ENCODE peak calls at places on chromosome 17, in seven cellular contexts. O is activated effector memory CD4-positive, alpha-beta T cell treated with anti-CD3 and anti-CD28 coated beads, Interleukin-2, amount 50 U/mL, for 16 hours; M is foreskin fibroblast; W is breast epithelium; X is left kidney; P is stimulated activated CD8-positive, alpha-beta memory T cell treated with anti-CD3 and anti-CD28 coated beads, Interleukin-4, amount 100 ng/mL, for 1 hour; D is SK-N-DZ. Q is an unnamed sample.
A peak's percentile ranks its signal among the peaks of the same experiment; 100 is the strongest.

GRCh38 chr17:36999475-36999874 is 50.7 kb downstream of the AATF start:
- DNase-seq in O (no peak), M (no peak), W (no peak), X (no peak), P (no peak), D (no peak), Q (no peak)

GRCh38 chr17:68459030-68459376 is 1.7 kb upstream of the WIPI1 start:
- DNase-seq in O (no peak), M (no peak), W (no peak), X (no peak), P (no peak), D (no peak), Q (no peak)

GRCh38 chr17:2064511-2064910 is 9.6 kb downstream of the HIC1 start:
- DNase-seq in O (no peak), M (peak; percentile 6), W (no peak), X (no peak), P (no peak), D (no peak), Q (no peak)

GRCh38 chr17:42289863-42290165 is 1.5 kb downstream of the STAT5A start:
- DNase-seq in O (peak; percentile 88), M (no peak), W (no peak), X (no peak), P (no peak), D (no peak), Q (no peak)

GRCh38 chr17:4340914-4341615 is 25.4 kb downstream of the UBE2G1 start:
- DNase-seq in O (no peak), M (peak; percentile 59), W (no peak), X (peak; percentile 6), P (no peak), D (peak; percentile 18), Q (peak; percentile 30)

GRCh38 chr17:17084941-17085340 is 42.7 kb downstream of the MPRIP start:
- DNase-seq in O (peak; percentile 33), M (no peak), W (no peak), X (no peak), P (no peak), D (no peak), Q (no peak)

GRCh38 chr17:9206160-9206988 is 185.1 kb downstream of the NTN1 start:
- DNase-seq in O (no peak), M (peak; percentile 22), W (no peak), X (peak; percentile 29), P (no peak), D (no peak), Q (no peak)

GRCh38 chr17:40516581-40517285 is 15.3 kb upstream of the TNS4 start:
- DNase-seq in O (peak; percentile 84), M (peak; percentile 49), W (no peak), X (no peak), P (peak; percentile 45), D (no peak), Q (no peak)

GRCh38 chr17:57021226-57021940 is 43.5 kb downstream of the SCPEP1 start:
- DNase-seq in O (no peak), M (no peak), W (peak; percentile 51), X (no peak), P (no peak), D (no peak), Q (no peak)

GRCh38 chr17:72030067-72030899 is 90.5 kb upstream of the SOX9 start:
- DNase-seq in O (peak; percentile 62), M (peak; percentile 71), W (no peak), X (peak; percentile 93), P (no peak), D (peak; percentile 13), Q (peak; percentile 71)

GRCh38 chr17:48181653-48182052 is 74.1 kb downstream of the SNX11 start:
- DNase-seq in O (no peak), M (peak; percentile 57), W (no peak), X (peak; percentile 73), P (no peak), D (peak; percentile 18), Q (no peak)

GRCh38 chr17:9074106-9074505 is 52.8 kb downstream of the NTN1 start:
- DNase-seq in O (no peak), M (no peak), W (no peak), X (no peak), P (no peak), D (no peak), Q (no peak)

GRCh38 chr17:31389673-31390381 is 1.6 kb upstream of the RAB11FIP4 start:
- DNase-seq in O (no peak), M (no peak), W (no peak), X (no peak), P (no peak), D (no peak), Q (peak; percentile 7)

GRCh38 chr17:50170662-50171370 is 5.0 kb downstream of the SGCA start:
- DNase-seq in O (no peak), M (no peak), W (no peak), X (no peak), P (no peak), D (no peak), Q (no peak)

GRCh38 chr17:10357768-10358167 is 15.0 kb downstream of the MYH13 start:
- DNase-seq in O (no peak), M (no peak), W (no peak), X (no peak), P (peak; percentile 9), D (no peak), Q (no peak)

GRCh38 chr17:32019228-32019627 is 12.0 kb downstream of the LRRC37B start:
- DNase-seq in O (no peak), M (no peak), W (no peak), X (no peak), P (no peak), D (no peak), Q (no peak)

GRCh38 chr17:1203111-1203966 is 23.6 kb upstream of the ABR start:
- DNase-seq in O (peak; percentile 85), M (peak; percentile 69), W (peak; percentile 48), X (peak; percentile 64), P (peak; percentile 47), D (no peak), Q (peak; percentile 97)

GRCh38 chr17:80023261-80024205 is 12.1 kb downstream of the TBC1D16 start:
- DNase-seq in O (no peak), M (peak; percentile 34), W (no peak), X (peak; percentile 71), P (no peak), D (no peak), Q (peak; percentile 44)

GRCh38 chr17:9644910-9645751 is at the start of gene USP43:
- DNase-seq in O (peak; percentile 67), M (peak; percentile 31), W (peak; percentile 27), X (peak; percentile 83), P (no peak), D (no peak), Q (no peak)

GRCh38 chr17:9022553-9023388 is 1.5 kb downstream of the NTN1 start:
- DNase-seq in O (peak; percentile 63), M (peak; percentile 22), W (no peak), X (peak; percentile 72), P (no peak), D (no peak), Q (no peak)

GRCh38 chr17:47806026-47806912 is 15.3 kb downstream of the OSBPL7 start:
- DNase-seq in O (peak; percentile 31), M (no peak), W (no peak), X (no peak), P (no peak), D (no peak), Q (no peak)

GRCh38 chr17:49488612-49489011 is 6.5 kb upstream of the NGFR start:
- DNase-seq in O (no peak), M (no peak), W (no peak), X (no peak), P (no peak), D (peak; percentile 76), Q (no peak)

GRCh38 chr17:32783602-32784001 is 93.3 kb downstream of the MYO1D start:
- DNase-seq in O (no peak), M (peak; percentile 72), W (no peak), X (peak; percentile 71), P (no peak), D (peak; percentile 58), Q (peak; percentile 30)

GRCh38 chr17:78400581-78401240 is 22.3 kb downstream of the PGS1 start:
- DNase-seq in O (no peak), M (no peak), W (no peak), X (no peak), P (no peak), D (no peak), Q (no peak)

GRCh38 chr17:75181608-75182318 is 996 bp downstream of the SUMO2 start:
- DNase-seq in O (peak; percentile 84), M (peak; percentile 18), W (no peak), X (peak; percentile 34), P (no peak), D (no peak), Q (peak; percentile 28)

GRCh38 chr17:14688134-14688533 is 387.3 kb downstream of the HS3ST3B1 start:
- DNase-seq in O (no peak), M (no peak), W (no peak), X (no peak), P (no peak), D (no peak), Q (no peak)

GRCh38 chr17:29291163-29291752 is 2.7 kb downstream of the NUFIP2 start:
- DNase-seq in O (no peak), M (peak; percentile 80), W (no peak), X (peak; percentile 89), P (no peak), D (peak; percentile 73), Q (peak; percentile 60)

GRCh38 chr17:65741690-65742089 is 180.2 kb upstream of the AXIN2 start:
- DNase-seq in O (no peak), M (no peak), W (no peak), X (no peak), P (no peak), D (no peak), Q (no peak)

GRCh38 chr17:72440961-72441360 is 320.1 kb downstream of the SOX9 start:
- DNase-seq in O (peak; percentile 57), M (no peak), W (no peak), X (no peak), P (no peak), D (no peak), Q (no peak)

GRCh38 chr17:17119533-17119932 is 77.3 kb downstream of the MPRIP start:
- DNase-seq in O (peak; percentile 86), M (peak; percentile 83), W (no peak), X (no peak), P (no peak), D (no peak), Q (peak; percentile 46)

GRCh38 chr17:45293413-45294211 is 23.2 kb downstream of the MAP3K14 start:
- DNase-seq in O (peak; percentile 68), M (peak; percentile 98), W (peak; percentile 78), X (peak; percentile 30), P (no peak), D (no peak), Q (peak; percentile 83)

GRCh38 chr17:61517843-61518606 is 65.8 kb downstream of the TBX4 start:
- DNase-seq in O (no peak), M (no peak), W (no peak), X (no peak), P (no peak), D (peak; percentile 30), Q (no peak)

GRCh38 chr17:73042809-73043685 is 49.4 kb downstream of the SLC39A11 start:
- DNase-seq in O (no peak), M (peak; percentile 78), W (no peak), X (peak; percentile 46), P (no peak), D (no peak), Q (no peak)

GRCh38 chr17:76147211-76148014 is 6.4 kb upstream of the FOXJ1 start:
- DNase-seq in O (peak; percentile 43), M (peak; percentile 52), W (no peak), X (no peak), P (no peak), D (no peak), Q (no peak)

GRCh38 chr17:2610640-2611175 is 17.3 kb downstream of the PAFAH1B1 start:
- DNase-seq in O (no peak), M (no peak), W (no peak), X (no peak), P (no peak), D (no peak), Q (no peak)

Q was measured in AG08396.